ENCODE peak calls at places on chromosomes 7 and 10, in four cellular contexts. I is A549, P is dorsolateral prefrontal cortex, X is astrocyte. Y is an unnamed sample.

GRCh38 chr10:70508912-70509366 is 30.4 kb downstream of the PALD1 start:
- DNase-seq in X (no peak), P (no peak), I (no peak), Y (peak)

GRCh38 chr7:32218741-32219283 is 148.6 kb upstream of the PDE1C start:
- DNase-seq in I (no peak), P (no peak), X (no peak), Y (no peak)

GRCh38 chr10:43125274-43125845 is 12.9 kb upstream of the CSGALNACT2 start:
- DNase-seq in I (no peak), X (no peak), P (no peak), Y (no peak)

GRCh38 chr10:63409465-63410027 is 56.2 kb downstream of the JMJD1C start:
- DNase-seq in P (no peak), X (peak), I (no peak), Y (peak)

GRCh38 chr7:22554184-22554583 is 54.2 kb upstream of the STEAP1B start:
- DNase-seq in X (no peak), P (no peak), I (no peak), Y (no peak)

GRCh38 chr7:144407266-144407931 is 3.9 kb upstream of the NOBOX start:
- DNase-seq in P (no peak), I (no peak), X (no peak), Y (no peak)

GRCh38 chr10:29470355-29470705 is 164.4 kb downstream of the SVIL start:
- DNase-seq in P (no peak), I (peak), X (no peak), Y (no peak)

GRCh38 chr7:151888079-151888673 is 11.3 kb upstream of the PRKAG2 start:
- DNase-seq in X (no peak), I (no peak), P (no peak), Y (no peak)

GRCh38 chr7:128030999-128031681 is at the start of gene LRRC4:
- DNase-seq in I (no peak), P (peak), X (peak), Y (no peak)

GRCh38 chr7:34041716-34042115 is 136.4 kb downstream of the BMPER start:
- DNase-seq in X (peak), P (no peak), I (no peak), Y (no peak)

GRCh38 chr10:106355450-106355849 is 809.1 kb downstream of the SORCS1 start:
- DNase-seq in I (no peak), X (no peak), P (no peak), Y (peak)

GRCh38 chr7:44984478-44984758 is 5.6 kb upstream of the MYO1G start:
- DNase-seq in X (no peak), I (no peak), P (no peak), Y (no peak)

GRCh38 chr10:131654471-131655087 is 246.2 kb upstream of the PPP2R2D start:
- DNase-seq in X (no peak), I (no peak), P (no peak), Y (no peak)

GRCh38 chr7:128697301-128697905 is 25.3 kb downstream of the GARIN1A start:
- DNase-seq in I (peak), X (peak), P (peak), Y (peak)

GRCh38 chr7:105141068-105141467 is 127.1 kb downstream of the KMT2E start:
- DNase-seq in X (peak), P (no peak), I (peak), Y (peak)
- TF ChIP-seq CTCF in X (peak), P (peak), I (peak), Y (peak)

GRCh38 chr7:479948-480499 is 39.6 kb downstream of the PDGFA start:
- DNase-seq in X (no peak), P (no peak), I (no peak), Y (no peak)
- H3K4me3 ChIP-seq in X (no peak), P (no peak), I (no peak), Y (no peak)

DNA sequence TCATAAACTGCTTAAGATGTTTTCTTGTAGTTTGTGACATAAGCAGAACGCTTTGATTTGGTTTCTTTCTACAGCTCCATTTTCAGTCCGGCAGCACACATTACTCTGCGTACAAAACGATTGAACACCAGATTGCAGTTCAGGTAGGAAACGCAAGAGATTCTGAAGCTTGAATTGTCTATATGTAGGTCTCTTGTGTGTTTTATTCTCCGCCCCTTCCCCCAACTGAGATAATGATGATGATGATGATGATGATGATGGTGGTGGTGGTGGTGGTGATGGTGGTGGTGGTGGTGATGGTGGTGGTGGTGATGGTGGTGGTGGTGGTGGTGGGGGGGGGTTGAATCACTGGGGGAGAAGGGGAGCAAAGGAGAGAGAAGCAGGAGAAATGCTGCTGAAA is 14.4 kb downstream of the TCF7L2 start:
- DNase-seq in I (no peak), P (no peak), X (no peak), Y (no peak)
- TF ChIP-seq CTCF in I (no peak), P (no peak), X (no peak), Y (no peak)

GRCh38 chr10:58322072-58322834 is 12.6 kb upstream of the UBE2D1 start:
- DNase-seq in P (no peak), I (peak), X (peak), Y (peak)
- H3K4me3 ChIP-seq in P (no peak), I (no peak), X (no peak), Y (no peak)

DNA sequence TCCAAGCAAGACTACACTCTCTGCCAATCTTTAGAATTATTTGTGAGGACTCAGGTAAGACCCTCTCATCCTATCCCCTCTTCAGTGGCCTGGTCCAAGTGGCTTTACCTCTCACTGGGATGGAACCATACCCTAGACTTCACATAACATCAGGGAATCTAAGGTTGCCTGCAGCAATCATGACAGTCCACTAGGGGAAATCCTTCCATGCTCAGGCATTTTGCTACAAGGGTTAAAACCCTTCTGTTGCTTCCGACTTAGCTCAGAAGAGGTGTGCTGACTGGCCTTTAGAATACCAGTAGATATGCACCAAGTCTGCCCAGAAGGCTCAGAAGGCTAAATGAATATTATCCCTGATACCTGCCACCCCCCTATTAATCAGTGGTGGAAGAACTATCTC is 24.9 kb upstream of the NPS start:
- DNase-seq in X (no peak), P (no peak), I (peak), Y (no peak)
- TF ChIP-seq CTCF in X (peak), P (no peak), I (no peak), Y (no peak)

GRCh38 chr10:51700228-51700835 is 937 bp upstream of the CSTF2T start:
- DNase-seq in X (peak), I (no peak), P (peak), Y (peak)
- H3K4me3 ChIP-seq in X (peak), I (peak), P (peak), Y (peak)

GRCh38 chr7:2853147-2853546 is 9.0 kb upstream of the GNA12 start:
- DNase-seq in P (no peak), I (no peak), X (no peak), Y (peak)
- TF ChIP-seq CTCF in P (no peak), I (no peak), X (no peak), Y (no peak)

GRCh38 chr7:2299853-2300512 is 14.3 kb downstream of the SNX8 start:
- DNase-seq in I (no peak), P (no peak), X (no peak), Y (no peak)
- H3K4me3 ChIP-seq in I (no peak), P (no peak), X (no peak), Y (no peak)

Y was measured in fibroblast of pulmonary artery.